ENCODE peak calls at places on chromosomes 2 and 18, in seven cellular contexts. One of them, this sample, is unnamed.
A peak's percentile ranks its signal among the peaks of the same experiment; 100 is the strongest.

GRCh38 chr18:46754188-46754587 is 2.7 kb downstream of the ST8SIA5 start:
- DNase-seq in RWPE1: no peak
- DNase-seq in stimulated activated CD8-positive, alpha-beta memory T cell treated with anti-CD3 and anti-CD28 coated beads, Interleukin-7, amount 100 ng/mL, for 1 hour: no peak
- DNase-seq in endothelial cell: no peak
- DNase-seq in A549: no peak
- DNase-seq in stimulated activated CD4-positive, alpha-beta T cell treated with anti-CD3 and anti-CD28 coated beads, Interleukin-1b, Interleukin-23, amount 100 ng/mL, for 4 hours: no peak
- DNase-seq in GOT3: no peak
- DNase-seq in this sample: no peak

GRCh38 chr2:30225131-30225762 is 6.1 kb upstream of the LBH start:
- DNase-seq in RWPE1: no peak
- DNase-seq in stimulated activated CD8-positive, alpha-beta memory T cell treated with anti-CD3 and anti-CD28 coated beads, Interleukin-7, amount 100 ng/mL, for 1 hour: no peak
- DNase-seq in endothelial cell: peak; percentile 28
- DNase-seq in A549: no peak
- DNase-seq in stimulated activated CD4-positive, alpha-beta T cell treated with anti-CD3 and anti-CD28 coated beads, Interleukin-1b, Interleukin-23, amount 100 ng/mL, for 4 hours: no peak
- DNase-seq in GOT3: no peak
- DNase-seq in this sample: peak; percentile 33

GRCh38 chr18:55290898-55291297 is 297.1 kb downstream of the TCF4 start:
- DNase-seq in RWPE1: no peak
- DNase-seq in stimulated activated CD8-positive, alpha-beta memory T cell treated with anti-CD3 and anti-CD28 coated beads, Interleukin-7, amount 100 ng/mL, for 1 hour: no peak
- DNase-seq in endothelial cell: no peak
- DNase-seq in A549: no peak
- DNase-seq in stimulated activated CD4-positive, alpha-beta T cell treated with anti-CD3 and anti-CD28 coated beads, Interleukin-1b, Interleukin-23, amount 100 ng/mL, for 4 hours: no peak
- DNase-seq in GOT3: no peak
- DNase-seq in this sample: no peak

GRCh38 chr18:10410472-10411300 is 43.7 kb upstream of the APCDD1 start:
- DNase-seq in RWPE1: no peak
- DNase-seq in stimulated activated CD8-positive, alpha-beta memory T cell treated with anti-CD3 and anti-CD28 coated beads, Interleukin-7, amount 100 ng/mL, for 1 hour: no peak
- DNase-seq in endothelial cell: no peak
- DNase-seq in A549: no peak
- DNase-seq in stimulated activated CD4-positive, alpha-beta T cell treated with anti-CD3 and anti-CD28 coated beads, Interleukin-1b, Interleukin-23, amount 100 ng/mL, for 4 hours: no peak
- DNase-seq in GOT3: no peak
- DNase-seq in this sample: no peak

GRCh38 chr2:99104006-99104405 is 37.5 kb upstream of the C2orf15 start:
- DNase-seq in RWPE1: no peak
- DNase-seq in stimulated activated CD8-positive, alpha-beta memory T cell treated with anti-CD3 and anti-CD28 coated beads, Interleukin-7, amount 100 ng/mL, for 1 hour: no peak
- DNase-seq in endothelial cell: no peak
- DNase-seq in A549: no peak
- DNase-seq in stimulated activated CD4-positive, alpha-beta T cell treated with anti-CD3 and anti-CD28 coated beads, Interleukin-1b, Interleukin-23, amount 100 ng/mL, for 4 hours: no peak
- DNase-seq in GOT3: no peak
- DNase-seq in this sample: no peak

GRCh38 chr2:173101687-173102086 is 26.0 kb downstream of the MAP3K20 start:
- DNase-seq in RWPE1: peak; percentile 27
- DNase-seq in stimulated activated CD8-positive, alpha-beta memory T cell treated with anti-CD3 and anti-CD28 coated beads, Interleukin-7, amount 100 ng/mL, for 1 hour: no peak
- DNase-seq in endothelial cell: no peak
- DNase-seq in A549: no peak
- DNase-seq in stimulated activated CD4-positive, alpha-beta T cell treated with anti-CD3 and anti-CD28 coated beads, Interleukin-1b, Interleukin-23, amount 100 ng/mL, for 4 hours: no peak
- DNase-seq in GOT3: no peak
- DNase-seq in this sample: no peak

GRCh38 chr2:37771600-37772088 is 100.2 kb upstream of the CDC42EP3 start:
- DNase-seq in RWPE1: no peak
- DNase-seq in stimulated activated CD8-positive, alpha-beta memory T cell treated with anti-CD3 and anti-CD28 coated beads, Interleukin-7, amount 100 ng/mL, for 1 hour: no peak
- DNase-seq in endothelial cell: no peak
- DNase-seq in A549: no peak
- DNase-seq in stimulated activated CD4-positive, alpha-beta T cell treated with anti-CD3 and anti-CD28 coated beads, Interleukin-1b, Interleukin-23, amount 100 ng/mL, for 4 hours: no peak
- DNase-seq in GOT3: no peak
- DNase-seq in this sample: no peak

GRCh38 chr2:25558262-25558661 is 115.1 kb downstream of the DTNB start:
- DNase-seq in RWPE1: peak; percentile 18
- DNase-seq in stimulated activated CD8-positive, alpha-beta memory T cell treated with anti-CD3 and anti-CD28 coated beads, Interleukin-7, amount 100 ng/mL, for 1 hour: no peak
- DNase-seq in endothelial cell: no peak
- DNase-seq in A549: no peak
- DNase-seq in stimulated activated CD4-positive, alpha-beta T cell treated with anti-CD3 and anti-CD28 coated beads, Interleukin-1b, Interleukin-23, amount 100 ng/mL, for 4 hours: no peak
- DNase-seq in GOT3: no peak
- DNase-seq in this sample: no peak

GRCh38 chr2:100809486-100809885 is 10.5 kb upstream of the NPAS2 start:
- DNase-seq in RWPE1: no peak
- DNase-seq in stimulated activated CD8-positive, alpha-beta memory T cell treated with anti-CD3 and anti-CD28 coated beads, Interleukin-7, amount 100 ng/mL, for 1 hour: no peak
- DNase-seq in endothelial cell: no peak
- DNase-seq in A549: no peak
- DNase-seq in stimulated activated CD4-positive, alpha-beta T cell treated with anti-CD3 and anti-CD28 coated beads, Interleukin-1b, Interleukin-23, amount 100 ng/mL, for 4 hours: no peak
- DNase-seq in GOT3: no peak
- DNase-seq in this sample: no peak

GRCh38 chr2:207847807-207848544 is 78.3 kb upstream of the FZD5 start:
- DNase-seq in RWPE1: peak; percentile 54
- DNase-seq in stimulated activated CD8-positive, alpha-beta memory T cell treated with anti-CD3 and anti-CD28 coated beads, Interleukin-7, amount 100 ng/mL, for 1 hour: no peak
- DNase-seq in endothelial cell: no peak
- DNase-seq in A549: no peak
- DNase-seq in stimulated activated CD4-positive, alpha-beta T cell treated with anti-CD3 and anti-CD28 coated beads, Interleukin-1b, Interleukin-23, amount 100 ng/mL, for 4 hours: no peak
- DNase-seq in GOT3: no peak
- DNase-seq in this sample: no peak

GRCh38 chr2:145228506-145228905 is 708.6 kb upstream of the ZEB2 start:
- DNase-seq in RWPE1: no peak
- DNase-seq in stimulated activated CD8-positive, alpha-beta memory T cell treated with anti-CD3 and anti-CD28 coated beads, Interleukin-7, amount 100 ng/mL, for 1 hour: no peak
- DNase-seq in endothelial cell: no peak
- DNase-seq in A549: no peak
- DNase-seq in stimulated activated CD4-positive, alpha-beta T cell treated with anti-CD3 and anti-CD28 coated beads, Interleukin-1b, Interleukin-23, amount 100 ng/mL, for 4 hours: no peak
- DNase-seq in GOT3: no peak
- DNase-seq in this sample: no peak

GRCh38 chr2:28654981-28655322 is 96.7 kb upstream of the PPP1CB start:
- DNase-seq in RWPE1: no peak
- DNase-seq in stimulated activated CD8-positive, alpha-beta memory T cell treated with anti-CD3 and anti-CD28 coated beads, Interleukin-7, amount 100 ng/mL, for 1 hour: no peak
- DNase-seq in endothelial cell: no peak
- DNase-seq in A549: no peak
- DNase-seq in stimulated activated CD4-positive, alpha-beta T cell treated with anti-CD3 and anti-CD28 coated beads, Interleukin-1b, Interleukin-23, amount 100 ng/mL, for 4 hours: no peak
- DNase-seq in GOT3: no peak
- DNase-seq in this sample: no peak